ENCODE peak calls at places on chromosomes 11 and 22, in four cellular contexts. Z is brain microvascular endothelial cell; J is activated T-cell treated with anti-CD3 and anti-CD28 coated beads, Interleukin-2, amount 50 U/mL, for 72 hours; F is AG04450. E is an unnamed sample.

GRCh38 chr22:35894464-35894878 is 134.2 kb downstream of the RBFOX2 start:
- DNase-seq in F (no peak), J (no peak), Z (no peak), E (no peak)

GRCh38 chr11:83219095-83219494 is 25.6 kb downstream of the ANKRD42 start:
- DNase-seq in J (no peak), Z (no peak), F (no peak), E (peak)

GRCh38 chr11:27839226-27839913 is 139.1 kb upstream of the BDNF start:
- DNase-seq in J (no peak), F (no peak), Z (peak), E (peak)

GRCh38 chr22:42202669-42203068 is 67.8 kb downstream of the TCF20 start:
- DNase-seq in F (peak), J (peak), Z (peak), E (peak)

GRCh38 chr11:75896843-75897419 is 81.9 kb downstream of the UVRAG start:
- DNase-seq in J (no peak), F (peak), Z (no peak), E (peak)

GRCh38 chr11:32888805-32889204 is 3.8 kb upstream of the QSER1 start:
- DNase-seq in F (peak), Z (peak), J (no peak), E (peak)

GRCh38 chr11:8728566-8728965 is 46.0 kb downstream of the RPL27A start:
- DNase-seq in F (no peak), J (no peak), Z (peak), E (peak)

GRCh38 chr22:49022816-49023160 is 804.9 kb downstream of the BRD1 start:
- DNase-seq in J (no peak), F (no peak), Z (no peak), E (no peak)

GRCh38 chr22:43401233-43401632 is 10.6 kb upstream of the MPPED1 start:
- DNase-seq in Z (no peak), J (no peak), F (no peak), E (no peak)

GRCh38 chr11:128518493-128519207 is 68.7 kb downstream of the ETS1 start:
- DNase-seq in F (no peak), Z (no peak), J (no peak), E (no peak)

GRCh38 chr22:44210721-44211120 is 30.0 kb downstream of the PARVG start:
- DNase-seq in Z (peak), F (peak), J (no peak), E (peak)

GRCh38 chr22:43923191-43923590 is 414 bp upstream of the PNPLA3 start:
- DNase-seq in J (peak), Z (no peak), F (no peak), E (no peak)

GRCh38 chr11:17575431-17576425 is 28.7 kb downstream of the OTOG start:
- DNase-seq in J (no peak), Z (no peak), F (no peak), E (no peak)

GRCh38 chr22:21075516-21076138 is 29.9 kb downstream of the LRRC74B start:
- DNase-seq in Z (no peak), F (no peak), J (no peak), E (no peak)

GRCh38 chr11:118898400-118899295 is 15.0 kb downstream of the CXCR5 start:
- DNase-seq in J (no peak), Z (no peak), F (no peak), E (no peak)

E was measured in RPMI7951.